ENCODE peak calls at places on chromosome 5, in six cellular contexts. X is stomach, S is uterus, T is psoas muscle, P is tibial artery, B is heart right ventricle. L is an unnamed sample.

GRCh38 chr5:143932584-143932983 is 120.6 kb downstream of the HMHB1 start:
- DNase-seq in B (no peak), T (no peak), X (no peak), P (no peak), S (no peak), L (no peak)

GRCh38 chr5:1864896-1865440 is 17.8 kb downstream of the IRX4 start:
- DNase-seq in T (no peak), P (no peak), S (no peak), X (no peak), B (no peak), L (no peak)

GRCh38 chr5:73448451-73449136 is at the start of gene FOXD1:
- DNase-seq in B (peak), X (peak), P (peak), T (peak), S (peak), L (peak)

GRCh38 chr5:171969288-171969880 is 37.1 kb downstream of the FBXW11 start:
- DNase-seq in S (no peak), P (no peak), X (no peak), T (no peak), B (no peak), L (no peak)

GRCh38 chr5:148846930-148847329 is 20.5 kb downstream of the ADRB2 start:
- DNase-seq in B (no peak), P (no peak), S (no peak), T (no peak), X (no peak), L (no peak)

GRCh38 chr5:172064766-172065165 is 58.3 kb upstream of the FBXW11 start:
- DNase-seq in T (no peak), S (no peak), X (no peak), B (no peak), P (no peak), L (no peak)

GRCh38 chr5:88879724-88880123 is 3.3 kb downstream of the MEF2C start:
- DNase-seq in S (no peak), B (no peak), P (no peak), T (no peak), X (no peak), L (no peak)

GRCh38 chr5:154945695-154946301 is 4.9 kb downstream of the MRPL22 start:
- DNase-seq in T (no peak), B (no peak), X (no peak), P (no peak), S (no peak), L (no peak)

GRCh38 chr5:170357853-170358497 is 31.2 kb downstream of the KCNMB1 start:
- DNase-seq in P (peak), X (peak), T (peak), S (peak), B (peak), L (no peak)

DNA sequence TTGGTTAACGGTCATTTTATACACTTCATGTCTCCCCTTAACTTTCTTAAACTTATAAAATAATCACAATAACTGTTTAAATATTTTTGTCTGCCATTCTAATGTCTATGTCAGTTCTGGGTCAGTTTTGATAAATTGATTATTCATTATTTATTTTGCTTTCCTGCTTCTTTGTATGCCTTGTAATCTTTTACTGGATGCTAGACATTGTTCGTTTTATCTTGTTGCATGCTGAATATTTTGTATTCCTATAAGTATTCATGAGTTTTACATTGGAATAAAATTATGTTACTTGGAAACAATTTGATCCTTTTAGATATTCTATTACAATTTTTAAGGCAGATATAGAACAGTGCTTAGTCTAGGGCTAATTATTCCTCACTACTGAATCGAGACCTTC is 952.0 kb downstream of the NR2F1-AS1 start:
- DNase-seq in T (no peak), B (no peak), S (no peak), X (no peak), P (no peak), L (no peak)
- H3K4me3 ChIP-seq in T (no peak), B (no peak), S (no peak), X (no peak), P (no peak), L (no peak)

GRCh38 chr5:140828402-140828737 is 610 bp downstream of the PCDHA6 start:
- DNase-seq in X (no peak), B (no peak), S (no peak), P (no peak), T (no peak), L (no peak)

GRCh38 chr5:140823475-140823874 is 2.1 kb downstream of the PCDHA5 start:
- DNase-seq in P (no peak), T (no peak), B (no peak), S (no peak), X (no peak), L (no peak)

GRCh38 chr5:140822281-140822629 is 842 bp downstream of the PCDHA5 start:
- DNase-seq in S (no peak), B (no peak), T (no peak), X (no peak), P (no peak), L (no peak)

GRCh38 chr5:140827704-140828401 is at the start of gene PCDHA6:
- DNase-seq in S (no peak), B (no peak), P (no peak), X (no peak), T (no peak), L (no peak)
- TF ChIP-seq CTCF in S (no peak), B (peak), P (no peak), X (no peak), T (no peak), L (peak)

GRCh38 chr5:135184646-135185045 is 150.6 kb upstream of the PITX1 start:
- DNase-seq in X (no peak), S (no peak), B (no peak), P (no peak), T (no peak), L (no peak)

GRCh38 chr5:135181653-135182052 is 147.6 kb upstream of the PITX1 start:
- DNase-seq in X (no peak), S (no peak), B (no peak), P (no peak), T (no peak), L (no peak)

GRCh38 chr5:135185461-135186075 is 151.5 kb upstream of the PITX1 start:
- DNase-seq in B (no peak), P (no peak), S (no peak), T (no peak), X (no peak), L (no peak)

GRCh38 chr5:135182675-135183074 is 148.6 kb upstream of the PITX1 start:
- DNase-seq in B (no peak), X (no peak), P (no peak), S (no peak), T (no peak), L (no peak)

DNA sequence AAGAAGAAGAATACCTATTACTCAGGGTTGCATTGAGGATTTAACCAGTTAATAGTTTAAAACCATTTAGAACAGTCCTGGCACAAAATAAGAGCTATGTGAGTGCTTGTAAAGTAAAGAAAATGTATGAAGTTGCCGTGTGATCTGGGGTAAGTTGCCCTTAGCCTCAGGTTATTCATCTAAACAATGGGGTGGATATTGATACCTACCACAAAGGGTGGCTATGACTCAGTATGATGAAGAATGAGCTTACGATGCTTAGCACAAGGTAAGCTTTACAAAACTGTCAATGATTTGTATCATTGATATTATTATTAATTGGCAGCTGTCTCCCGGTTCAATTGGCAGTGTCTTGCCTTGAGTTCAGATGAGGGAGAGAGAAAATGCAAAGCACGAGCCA is 149.4 kb upstream of the PITX1 start:
- DNase-seq in P (no peak), T (no peak), X (no peak), S (no peak), B (no peak), L (no peak)
- H3K4me3 ChIP-seq in P (no peak), T (no peak), X (no peak), S (no peak), B (no peak), L (no peak)

GRCh38 chr5:101047181-101047580 is 144.1 kb upstream of the ST8SIA4 start:
- DNase-seq in X (no peak), P (no peak), B (no peak), S (no peak), T (no peak), L (no peak)

GRCh38 chr5:101045689-101046088 is 142.6 kb upstream of the ST8SIA4 start:
- DNase-seq in P (no peak), S (no peak), T (no peak), B (no peak), X (no peak), L (no peak)
- TF ChIP-seq CTCF in P (no peak), S (no peak), T (no peak), B (peak), X (no peak), L (peak)

DNA sequence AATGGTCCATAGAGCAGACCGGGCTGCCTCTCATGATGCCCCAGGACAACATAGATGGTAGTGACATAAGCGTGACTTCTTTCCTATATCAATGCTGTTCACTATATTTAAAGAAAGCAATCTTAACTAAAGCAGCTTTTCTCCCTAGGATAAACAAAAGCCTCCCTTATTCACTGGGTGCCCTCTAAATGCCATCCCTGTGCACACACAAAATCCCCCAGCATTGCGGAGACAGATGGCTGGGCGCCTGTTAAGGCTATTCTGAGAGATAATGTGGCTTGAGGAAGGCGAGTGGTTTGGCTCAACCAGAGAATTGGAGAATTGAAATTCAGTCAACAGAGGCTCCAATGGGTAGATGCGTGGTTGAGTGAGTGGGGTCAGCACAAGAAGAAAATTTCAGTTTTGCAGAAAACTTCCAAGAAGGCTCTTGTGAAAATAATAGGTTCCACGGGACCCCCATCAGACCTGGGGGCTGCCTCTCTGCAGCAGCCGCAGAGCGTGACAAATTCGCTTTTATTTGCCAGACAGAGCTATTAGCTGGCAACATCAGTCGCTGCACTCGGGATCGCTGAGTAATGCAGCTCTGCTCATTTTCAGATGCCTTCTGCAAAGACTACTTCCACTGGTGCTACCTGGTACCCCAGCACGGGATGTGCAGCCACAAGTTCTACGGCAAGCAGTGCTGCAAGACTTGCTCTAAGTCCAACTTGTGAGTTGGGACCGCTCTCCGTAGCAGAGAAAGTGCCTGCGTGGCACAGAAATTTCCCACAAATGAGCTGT is 103.9 kb upstream of the ICE1 start:
- DNase-seq in P (no peak), X (no peak), T (no peak), S (no peak), B (no peak), L (no peak)
- H3K4me3 ChIP-seq in P (no peak), X (no peak), T (no peak), S (no peak), B (no peak), L (no peak)

DNA sequence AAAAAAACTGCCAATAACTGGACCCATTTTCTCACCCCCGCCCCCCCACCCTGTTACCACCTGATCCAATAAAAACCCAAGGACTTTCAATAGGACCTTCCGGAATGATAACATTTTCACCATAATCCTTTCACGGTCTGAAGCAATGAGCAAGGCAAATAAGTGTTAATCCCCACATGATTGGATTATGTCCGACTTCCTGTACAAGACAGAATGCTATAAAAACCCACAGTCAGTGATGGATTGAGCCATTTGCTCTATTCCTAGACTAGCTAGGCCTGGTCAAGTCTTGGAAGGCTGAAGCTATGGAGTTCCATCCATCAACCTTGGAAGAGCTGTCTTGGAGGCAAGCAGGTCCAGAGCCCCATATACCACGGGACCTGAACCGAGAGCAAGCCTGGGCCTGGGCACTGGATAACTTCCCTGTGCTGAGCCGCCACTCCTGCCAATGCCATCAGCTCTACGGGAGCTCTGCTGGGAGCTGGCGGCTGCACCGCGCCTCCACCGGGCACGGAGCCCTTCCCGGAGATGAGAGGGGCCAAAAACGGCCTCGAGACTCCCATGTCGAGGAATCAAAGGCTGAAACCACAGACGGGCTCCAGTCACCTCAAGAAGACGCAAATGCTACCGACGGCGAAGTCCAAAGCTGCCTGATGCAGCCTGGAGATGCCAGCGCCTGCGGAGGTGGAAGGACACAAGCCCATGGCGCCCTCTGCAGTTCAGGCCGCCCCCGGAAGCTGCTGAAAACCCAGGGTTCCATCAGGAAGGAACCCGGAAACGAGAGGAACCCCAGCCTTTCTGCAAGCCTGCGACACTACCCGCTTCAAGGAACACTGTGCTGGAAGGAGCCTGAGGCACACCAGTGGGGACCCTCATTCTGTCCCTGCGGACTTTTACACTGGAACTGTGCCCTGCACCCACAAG is 69.2 kb downstream of the ANXA2R start:
- DNase-seq in S (no peak), X (no peak), T (no peak), P (no peak), B (no peak), L (no peak)
- TF ChIP-seq CTCF in S (no peak), X (no peak), T (peak), P (peak), B (peak), L (no peak)

GRCh38 chr5:174501461-174502069 is 222.8 kb upstream of the MSX2 start:
- DNase-seq in X (no peak), S (no peak), T (no peak), B (no peak), P (no peak), L (no peak)

GRCh38 chr5:174505621-174506020 is 218.8 kb upstream of the MSX2 start:
- DNase-seq in X (no peak), S (no peak), T (no peak), B (no peak), P (no peak), L (no peak)

GRCh38 chr5:174503086-174503460 is 221.3 kb upstream of the MSX2 start:
- DNase-seq in B (no peak), X (no peak), T (no peak), P (no peak), S (no peak), L (no peak)

GRCh38 chr5:174503461-174504265 is 220.7 kb upstream of the MSX2 start:
- DNase-seq in T (no peak), S (no peak), P (no peak), B (no peak), X (peak), L (peak)

GRCh38 chr5:174504266-174504726 is 220.1 kb upstream of the MSX2 start:
- DNase-seq in P (no peak), B (no peak), S (no peak), X (no peak), T (no peak), L (no peak)
- H3K4me3 ChIP-seq in P (no peak), B (no peak), S (no peak), X (no peak), T (no peak), L (peak)

GRCh38 chr5:78631931-78632330 is 16.6 kb downstream of the LHFPL2 start:
- DNase-seq in X (no peak), S (no peak), B (no peak), T (no peak), P (no peak), L (no peak)

GRCh38 chr5:78636682-78637081 is 11.9 kb downstream of the LHFPL2 start:
- DNase-seq in X (no peak), S (no peak), T (no peak), P (no peak), B (no peak), L (no peak)

GRCh38 chr5:78633710-78634109 is 14.9 kb downstream of the LHFPL2 start:
- DNase-seq in X (no peak), B (no peak), T (no peak), S (no peak), P (no peak), L (no peak)

GRCh38 chr5:78632467-78632866 is 16.1 kb downstream of the LHFPL2 start:
- DNase-seq in P (no peak), X (no peak), S (no peak), T (no peak), B (no peak), L (no peak)

GRCh38 chr5:78634634-78635033 is 13.9 kb downstream of the LHFPL2 start:
- DNase-seq in X (no peak), B (no peak), S (no peak), T (no peak), P (no peak), L (no peak)
- TF ChIP-seq CTCF in X (no peak), B (peak), S (no peak), T (no peak), P (no peak), L (no peak)